ENCODE peak calls at places on chromosomes 13 and 19, in six cellular contexts. Q is H1, T is ovary, K is HepG2, X is IMR-90, C is body of pancreas. Y is an unnamed sample. For H3K4me1, the result is how much of the 10 kb centered on the place peaks cover.

GRCh38 chr19:10686661-10687517 is 14.3 kb upstream of the QTRT1 start:
- DNase-seq in Q (no peak), T (no peak), K (no peak), X (peak), C (no peak), Y (peak)

GRCh38 chr19:19514215-19514633 is 1.1 kb downstream of the TSSK6 start:
- DNase-seq in Q (no peak), T (peak), K (no peak), X (no peak), C (peak), Y (peak)

GRCh38 chr13:25037057-25037813 is 58.7 kb upstream of the PABPC3 start:
- DNase-seq in Q (peak), T (no peak), K (peak), X (peak), C (peak), Y (peak)

GRCh38 chr19:7815325-7815724 is 14.7 kb upstream of the EVI5L start:
- DNase-seq in Q (no peak), T (no peak), K (no peak), X (no peak), C (no peak), Y (no peak)

GRCh38 chr19:1361601-1362384 is 21.9 kb upstream of the NDUFS7 start:
- DNase-seq in Q (no peak), T (no peak), K (no peak), X (peak), C (no peak), Y (no peak)

GRCh38 chr13:67792151-67792665 is 562.1 kb upstream of the PCDH9 start:
- DNase-seq in Q (no peak), T (no peak), K (no peak), X (no peak), C (no peak), Y (no peak)

GRCh38 chr13:102198418-102199322 is 203.2 kb downstream of the FGF14 start:
- DNase-seq in Q (no peak), T (no peak), K (no peak), X (peak), C (no peak), Y (no peak)

GRCh38 chr19:1465191-1466016 is 13.6 kb downstream of the C19orf25 start:
- DNase-seq in Q (peak), T (no peak), K (no peak), X (peak), C (peak), Y (peak)

GRCh38 chr19:51366999-51367564 is 894 bp upstream of the ETFB start:
- DNase-seq in Q (no peak), T (no peak), K (no peak), X (no peak), C (no peak), Y (peak)

GRCh38 chr13:58324130-58324529 is 692.6 kb downstream of the PCDH17 start:
- DNase-seq in Q (no peak), T (no peak), K (no peak), X (no peak), C (no peak), Y (no peak)

GRCh38 chr19:55287361-55288079 is 3.7 kb downstream of the BRSK1 start:
- DNase-seq in Q (no peak), T (no peak), K (no peak), X (no peak), C (no peak), Y (no peak)

GRCh38 chr19:44579663-44580365 is 33.5 kb upstream of the IGSF23 start:
- DNase-seq in Q (no peak), T (no peak), K (no peak), X (no peak), C (no peak), Y (no peak)

GRCh38 chr19:51064534-51065220 is at the start of gene KLK13:
- DNase-seq in Q (peak), T (peak), K (no peak), X (no peak), C (peak), Y (peak)

GRCh38 chr13:66805657-66806056 is 424.5 kb downstream of the PCDH9 start:
- DNase-seq in Q (no peak), T (no peak), K (no peak), X (peak), C (peak), Y (peak)

GRCh38 chr13:27151798-27152599 is 19.6 kb downstream of the USP12 start:
- DNase-seq in Q (no peak), T (no peak), K (peak), X (peak), C (no peak), Y (no peak)

GRCh38 chr13:97134364-97135095 is 87.6 kb upstream of the MBNL2 start:
- DNase-seq in Q (no peak), T (no peak), K (no peak), X (peak), C (no peak), Y (no peak)

GRCh38 chr19:42132030-42132628 is at the start of gene POU2F2:
- DNase-seq in Q (peak), T (no peak), K (no peak), X (no peak), C (no peak), Y (peak)

GRCh38 chr19:7673995-7674667 is 2.8 kb upstream of the MCEMP1 start:
- DNase-seq in Q (peak), T (no peak), K (peak), X (peak), C (peak), Y (peak)

GRCh38 chr13:75437582-75438318 is 44.2 kb downstream of the TBC1D4 start:
- DNase-seq in Q (no peak), T (no peak), K (no peak), X (peak), C (no peak), Y (no peak)

GRCh38 chr19:30439271-30439750 is 67.1 kb downstream of the ZNF536 start:
- DNase-seq in Q (no peak), T (no peak), K (no peak), X (no peak), C (no peak), Y (no peak)

GRCh38 chr19:30309983-30310805 is 62.0 kb upstream of the ZNF536 start:
- DNase-seq in Q (no peak), T (no peak), K (no peak), X (no peak), C (no peak), Y (no peak)

GRCh38 chr13:113637262-113638160 is 20.5 kb downstream of the ATP4B start:
- DNase-seq in Q (no peak), T (no peak), K (no peak), X (no peak), C (peak), Y (no peak)

GRCh38 chr19:56301152-56301551 is 13.5 kb downstream of the ZSCAN5A start:
- DNase-seq in Q (no peak), T (no peak), K (no peak), X (no peak), C (no peak), Y (no peak)

GRCh38 chr13:21395953-21396352 is 63.1 kb downstream of the ZDHHC20 start:
- DNase-seq in Q (no peak), T (no peak), K (no peak), X (no peak), C (no peak), Y (no peak)

GRCh38 chr13:80497007-80497406 is 156.1 kb upstream of the SPRY2 start:
- DNase-seq in Q (no peak), T (no peak), K (no peak), X (no peak), C (peak), Y (no peak)

GRCh38 chr13:100130930-100131511 is 42.1 kb downstream of the PCCA start:
- DNase-seq in Q (no peak), T (no peak), K (no peak), X (no peak), C (no peak), Y (no peak)

GRCh38 chr19:4367336-4367723 is 24.0 kb downstream of the MPND start:
- DNase-seq in Q (peak), T (no peak), K (no peak), X (no peak), C (no peak), Y (no peak)
- H3K27ac ChIP-seq in Q (no peak), T (no peak), K (no peak), X (no peak), C (no peak), Y (peak)

DNA sequence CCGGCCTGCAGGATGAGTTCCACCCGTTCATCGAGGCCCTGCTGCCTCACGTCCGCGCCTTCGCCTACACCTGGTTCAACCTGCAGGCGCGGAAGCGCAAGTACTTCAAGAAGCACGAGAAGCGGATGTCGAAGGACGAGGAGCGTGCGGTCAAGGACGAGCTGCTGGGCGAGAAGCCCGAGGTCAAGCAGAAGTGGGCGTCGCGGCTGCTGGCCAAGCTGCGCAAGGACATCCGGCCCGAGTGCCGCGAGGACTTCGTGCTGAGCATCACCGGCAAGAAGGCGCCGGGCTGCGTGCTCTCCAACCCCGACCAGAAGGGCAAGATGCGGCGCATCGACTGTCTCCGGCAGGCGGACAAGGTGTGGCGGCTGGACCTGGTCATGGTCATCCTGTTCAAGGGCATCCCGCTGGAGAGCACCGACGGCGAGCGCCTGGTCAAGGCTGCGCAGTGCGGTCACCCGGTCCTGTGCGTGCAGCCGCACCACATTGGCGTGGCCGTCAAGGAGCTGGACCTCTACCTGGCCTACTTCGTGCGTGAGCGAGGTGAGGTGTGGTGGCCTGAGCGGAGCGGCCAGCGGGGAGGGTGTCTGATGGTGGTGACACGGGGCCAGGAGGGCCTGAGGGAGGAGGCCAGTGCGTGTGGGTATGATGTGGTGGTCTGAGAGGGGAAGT is 15.5 kb downstream of the NFIC start:
- DNase-seq in Q (no peak), T (peak), K (no peak), X (no peak), C (no peak), Y (peak)
- H3K4me1 ChIP-seq in Q (under half), T (under half), K (under half), X (under half), C (half or more), Y (half or more)

GRCh38 chr19:12956446-12957388 is at the start of gene GADD45GIP1:
- DNase-seq in Q (peak), T (peak), K (peak), X (peak), C (peak), Y (peak)
- TF ChIP-seq POLR2A in Q (peak), T (peak), K (peak), X (peak), C (peak), Y (peak)

GRCh38 chr13:59531571-59532091 is 632.1 kb downstream of the DIAPH3 start:
- DNase-seq in Q (peak), T (peak), K (peak), X (peak), C (peak), Y (peak)
- H3K27ac ChIP-seq in Q (no peak), T (no peak), K (no peak), X (peak), C (no peak), Y (no peak)

DNA sequence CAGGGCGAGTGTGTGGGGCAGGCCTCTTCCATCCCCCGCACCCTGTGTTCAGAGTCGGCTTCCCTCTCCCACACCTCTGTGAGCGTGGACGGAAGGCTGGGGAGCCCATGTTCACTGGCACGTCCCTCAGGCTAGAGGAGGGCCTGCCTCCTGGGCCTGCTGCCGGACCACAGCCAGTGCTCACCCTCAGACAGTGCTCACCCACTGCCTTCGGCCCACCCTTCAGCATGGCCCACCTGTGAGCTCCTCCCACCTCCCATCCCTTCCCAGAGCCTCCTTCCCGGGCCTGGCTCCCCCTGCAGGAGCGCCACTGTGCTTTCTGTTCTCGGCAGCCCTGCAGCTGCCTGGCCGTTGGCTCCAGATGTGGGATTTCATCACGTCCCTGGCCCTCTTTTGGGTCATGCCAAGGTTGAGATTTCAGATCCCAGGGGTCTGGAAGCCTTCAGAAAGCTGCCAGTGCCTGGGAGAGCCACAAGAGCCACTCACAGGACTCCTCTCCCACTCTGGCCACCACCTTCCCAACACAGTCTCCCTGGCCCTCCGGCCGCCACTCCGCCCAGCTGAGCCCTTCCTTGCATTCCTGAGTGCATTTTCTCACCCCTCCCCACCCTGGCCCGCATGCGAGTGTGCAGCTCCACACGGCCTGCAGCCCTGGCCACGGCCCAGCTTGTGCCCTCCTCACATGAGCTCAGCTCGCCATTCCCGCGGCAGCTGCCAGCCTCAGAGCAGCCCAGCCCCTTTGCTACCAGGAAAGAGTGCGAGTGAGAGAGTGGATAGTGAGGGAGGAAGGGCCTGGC is 25.3 kb downstream of the CAPN12 start:
- DNase-seq in Q (peak), T (no peak), K (no peak), X (no peak), C (peak), Y (no peak)
- H3K4me1 ChIP-seq in Q (under half), T (under half), K (half or more), X (under half), C (half or more), Y (under half)

DNA sequence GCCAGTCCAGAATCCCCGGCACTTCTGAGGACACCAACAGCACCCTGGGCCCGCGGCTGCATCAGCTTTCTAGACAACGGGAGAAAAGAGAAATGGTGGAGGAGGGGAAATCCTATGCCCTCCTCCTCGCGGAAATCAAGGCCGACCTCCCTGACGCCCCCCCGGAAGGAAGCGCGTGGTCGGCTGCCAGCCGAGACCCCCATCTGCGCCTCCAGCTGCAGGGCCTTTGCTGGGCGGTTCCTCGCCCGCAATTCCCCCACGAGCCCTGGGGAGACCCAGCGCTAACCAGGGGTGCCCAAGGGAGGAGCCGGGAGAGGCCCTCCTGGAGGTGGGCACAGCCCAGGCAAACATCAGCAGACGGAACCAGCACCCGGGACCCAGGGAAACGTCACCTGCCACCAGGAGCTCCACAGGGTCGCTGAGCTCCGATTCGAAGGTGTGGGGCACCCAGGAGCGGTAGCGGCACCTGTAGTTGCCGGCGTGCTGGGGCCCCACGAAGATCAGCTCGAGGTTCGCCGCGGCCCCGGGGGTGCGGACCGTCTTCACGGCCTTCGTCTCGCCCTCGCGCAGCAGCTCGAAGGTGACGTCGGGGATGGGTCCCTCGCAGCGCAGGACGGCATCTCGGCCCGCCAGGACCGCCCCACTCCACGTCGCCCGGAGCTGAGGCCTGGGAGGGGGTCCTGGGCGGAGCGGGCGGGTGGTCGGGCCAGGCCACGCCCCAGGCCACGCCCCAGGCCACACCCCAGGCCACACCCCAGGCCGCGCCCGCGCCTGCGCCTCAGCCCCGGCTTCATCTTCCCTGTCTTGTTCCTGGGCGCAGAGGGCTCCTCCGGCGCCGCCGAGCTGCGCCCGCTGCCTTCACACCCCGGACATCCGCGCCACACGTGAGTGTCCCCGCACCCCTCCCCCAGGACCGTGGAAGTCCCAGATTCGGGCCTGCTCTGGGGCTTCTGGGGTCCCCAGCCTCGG is 6.0 kb downstream of the A1BG start:
- DNase-seq in Q (peak), T (peak), K (no peak), X (peak), C (peak), Y (peak)
- TF ChIP-seq POLR2A in Q (peak), T (no peak), K (no peak), X (no peak), C (peak), Y (no peak)

GRCh38 chr19:37505958-37506386 is 767 bp upstream of the ZNF793 start:
- DNase-seq in Q (no peak), T (no peak), K (no peak), X (no peak), C (no peak), Y (peak)

GRCh38 chr19:37511821-37512220 is 5.1 kb downstream of the ZNF793 start:
- DNase-seq in Q (no peak), T (no peak), K (no peak), X (no peak), C (no peak), Y (no peak)

GRCh38 chr19:37511186-37511585 is 4.4 kb downstream of the ZNF793 start:
- DNase-seq in Q (no peak), T (no peak), K (no peak), X (no peak), C (no peak), Y (no peak)

GRCh38 chr19:37506387-37507166 is at the start of gene ZNF793:
- DNase-seq in Q (peak), T (peak), K (no peak), X (peak), C (peak), Y (peak)

DNA sequence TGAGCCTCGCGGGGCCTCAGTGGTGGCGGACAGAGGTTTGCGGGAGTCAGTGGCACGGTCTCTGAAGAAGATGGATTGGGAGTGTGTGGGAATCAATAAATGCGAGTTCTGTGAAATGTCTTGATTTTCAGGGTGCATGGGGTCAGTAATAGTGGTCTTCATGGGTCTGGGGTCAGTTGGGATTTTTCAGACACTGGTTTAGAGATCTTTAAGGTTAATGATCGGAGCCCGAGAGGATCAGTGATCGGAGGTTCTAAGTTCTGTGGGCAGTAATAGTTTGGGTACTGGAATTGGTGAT is 377 bp downstream of the ZNF793 start:
- DNase-seq in Q (no peak), T (no peak), K (no peak), X (no peak), C (no peak), Y (no peak)
- H3K27ac ChIP-seq in Q (peak), T (peak), K (no peak), X (peak), C (peak), Y (peak)

GRCh38 chr13:50699874-50700663 is 143.4 kb downstream of the DLEU7 start:
- DNase-seq in Q (no peak), T (no peak), K (no peak), X (no peak), C (no peak), Y (no peak)
- H3K4me1 ChIP-seq in Q (under half), T (under half), K (under half), X (under half), C (under half), Y (under half)

DNA sequence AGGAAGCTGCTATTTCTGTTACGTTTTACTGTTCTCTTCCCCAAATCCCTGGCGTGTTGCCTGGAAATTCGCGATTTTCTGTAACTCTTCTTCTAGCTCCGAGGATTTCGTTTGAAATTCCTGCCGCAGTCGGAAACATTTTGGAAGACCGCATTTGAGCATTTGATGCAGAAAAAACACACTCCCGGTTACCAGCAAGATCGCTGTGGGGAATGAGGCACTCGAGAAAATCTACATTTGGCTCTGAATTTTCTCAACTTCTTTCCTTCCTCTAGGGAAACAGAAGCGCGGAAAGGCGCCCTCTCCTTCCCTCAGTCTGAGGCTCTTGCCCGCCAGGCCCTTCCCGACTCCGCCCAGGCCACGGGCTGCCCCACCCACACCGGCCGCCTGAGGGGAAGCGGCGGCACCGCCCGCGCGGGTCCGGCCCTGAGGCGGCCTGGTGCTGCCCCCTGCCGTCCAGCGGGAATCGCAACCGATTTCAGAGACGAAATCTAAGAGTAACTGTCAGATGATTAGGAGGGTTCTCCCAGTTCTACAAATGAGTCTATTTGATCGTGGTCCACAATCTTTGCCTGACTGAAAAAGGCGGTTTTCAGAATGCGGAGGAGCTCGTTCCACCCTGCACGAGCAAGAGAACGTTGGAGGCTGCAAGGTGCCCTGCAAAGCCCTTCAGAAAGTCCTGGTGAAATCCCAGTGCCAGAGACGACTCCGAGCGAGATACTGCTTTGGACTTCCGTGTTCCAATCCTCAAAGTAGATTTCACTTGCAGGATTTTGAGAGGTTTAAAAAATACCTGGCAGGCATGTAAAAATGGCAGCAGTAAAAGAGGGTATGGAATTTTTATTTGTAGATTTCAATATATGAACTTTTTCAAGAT is 18.4 kb upstream of the TUBGCP3 start:
- DNase-seq in Q (peak), T (peak), K (peak), X (peak), C (peak), Y (peak)
- TF ChIP-seq POLR2A in Q (peak), T (no peak), K (no peak), X (peak), C (peak), Y (no peak)

GRCh38 chr13:29857089-29857488 is 6.7 kb upstream of the UBL3 start:
- DNase-seq in Q (no peak), T (no peak), K (no peak), X (no peak), C (no peak), Y (no peak)
- H3K27ac ChIP-seq in Q (no peak), T (no peak), K (no peak), X (no peak), C (no peak), Y (no peak)

Y was measured in testis.